ENCODE peak calls at places on chromosomes 3 and 15, in six cellular contexts. One of them, this sample, is unnamed.

GRCh38 chr3:104101736-104102135 is 1265.0 kb upstream of the ALCAM start:
- DNase-seq in MM.1S: no peak
- DNase-seq in foreskin fibroblast: no peak
- DNase-seq in iPS DF 6.9: no peak
- DNase-seq in aorta: no peak
- DNase-seq in HFF-Myc: no peak
- DNase-seq in this sample: no peak

GRCh38 chr3:28912120-28912885 is 368.6 kb upstream of the RBMS3 start:
- DNase-seq in MM.1S: no peak
- DNase-seq in foreskin fibroblast: no peak
- DNase-seq in iPS DF 6.9: no peak
- DNase-seq in aorta: no peak
- DNase-seq in HFF-Myc: no peak
- DNase-seq in this sample: no peak

GRCh38 chr15:37084602-37085001 is 15.7 kb downstream of the MEIS2 start:
- DNase-seq in MM.1S: no peak
- DNase-seq in foreskin fibroblast: no peak
- DNase-seq in iPS DF 6.9: no peak
- DNase-seq in aorta: no peak
- DNase-seq in HFF-Myc: no peak
- DNase-seq in this sample: no peak

GRCh38 chr3:145951431-145951830 is 209.6 kb downstream of the PLOD2 start:
- DNase-seq in MM.1S: no peak
- DNase-seq in foreskin fibroblast: peak; percentile 16
- DNase-seq in iPS DF 6.9: no peak
- DNase-seq in aorta: no peak
- DNase-seq in HFF-Myc: no peak
- DNase-seq in this sample: no peak

GRCh38 chr3:184467171-184467570 is 87.3 kb downstream of the CHRD start:
- DNase-seq in MM.1S: no peak
- DNase-seq in foreskin fibroblast: no peak
- DNase-seq in iPS DF 6.9: no peak
- DNase-seq in aorta: no peak
- DNase-seq in HFF-Myc: no peak
- DNase-seq in this sample: no peak

GRCh38 chr3:23800731-23801130 is 5.0 kb upstream of the UBE2E1 start:
- DNase-seq in MM.1S: peak; percentile 40
- DNase-seq in foreskin fibroblast: peak; percentile 42
- DNase-seq in iPS DF 6.9: no peak
- DNase-seq in aorta: no peak
- DNase-seq in HFF-Myc: no peak
- DNase-seq in this sample: no peak

GRCh38 chr15:85496551-85497545 is 116.4 kb downstream of the AKAP13 start:
- DNase-seq in MM.1S: no peak
- DNase-seq in foreskin fibroblast: no peak
- DNase-seq in iPS DF 6.9: no peak
- DNase-seq in aorta: no peak
- DNase-seq in HFF-Myc: no peak
- DNase-seq in this sample: no peak

GRCh38 chr3:20564966-20565365 is 379.0 kb upstream of the SGO1 start:
- DNase-seq in MM.1S: no peak
- DNase-seq in foreskin fibroblast: peak; percentile 70
- DNase-seq in iPS DF 6.9: no peak
- DNase-seq in aorta: no peak
- DNase-seq in HFF-Myc: no peak
- DNase-seq in this sample: no peak

GRCh38 chr3:141306922-141307321 is 61.4 kb upstream of the ZBTB38 start:
- DNase-seq in MM.1S: no peak
- DNase-seq in foreskin fibroblast: no peak
- DNase-seq in iPS DF 6.9: no peak
- DNase-seq in aorta: no peak
- DNase-seq in HFF-Myc: no peak
- DNase-seq in this sample: no peak

GRCh38 chr3:13058346-13059120 is 14.7 kb downstream of the IQSEC1 start:
- DNase-seq in MM.1S: no peak
- DNase-seq in foreskin fibroblast: no peak
- DNase-seq in iPS DF 6.9: no peak
- DNase-seq in aorta: no peak
- DNase-seq in HFF-Myc: no peak
- DNase-seq in this sample: no peak

GRCh38 chr15:60120100-60120499 is 116.0 kb downstream of the FOXB1 start:
- DNase-seq in MM.1S: no peak
- DNase-seq in foreskin fibroblast: no peak
- DNase-seq in iPS DF 6.9: no peak
- DNase-seq in aorta: no peak
- DNase-seq in HFF-Myc: no peak
- DNase-seq in this sample: no peak

GRCh38 chr3:149010966-149011365 is 19.6 kb downstream of the GYG1 start:
- DNase-seq in MM.1S: no peak
- DNase-seq in foreskin fibroblast: no peak
- DNase-seq in iPS DF 6.9: no peak
- DNase-seq in aorta: no peak
- DNase-seq in HFF-Myc: no peak
- DNase-seq in this sample: no peak

DNA sequence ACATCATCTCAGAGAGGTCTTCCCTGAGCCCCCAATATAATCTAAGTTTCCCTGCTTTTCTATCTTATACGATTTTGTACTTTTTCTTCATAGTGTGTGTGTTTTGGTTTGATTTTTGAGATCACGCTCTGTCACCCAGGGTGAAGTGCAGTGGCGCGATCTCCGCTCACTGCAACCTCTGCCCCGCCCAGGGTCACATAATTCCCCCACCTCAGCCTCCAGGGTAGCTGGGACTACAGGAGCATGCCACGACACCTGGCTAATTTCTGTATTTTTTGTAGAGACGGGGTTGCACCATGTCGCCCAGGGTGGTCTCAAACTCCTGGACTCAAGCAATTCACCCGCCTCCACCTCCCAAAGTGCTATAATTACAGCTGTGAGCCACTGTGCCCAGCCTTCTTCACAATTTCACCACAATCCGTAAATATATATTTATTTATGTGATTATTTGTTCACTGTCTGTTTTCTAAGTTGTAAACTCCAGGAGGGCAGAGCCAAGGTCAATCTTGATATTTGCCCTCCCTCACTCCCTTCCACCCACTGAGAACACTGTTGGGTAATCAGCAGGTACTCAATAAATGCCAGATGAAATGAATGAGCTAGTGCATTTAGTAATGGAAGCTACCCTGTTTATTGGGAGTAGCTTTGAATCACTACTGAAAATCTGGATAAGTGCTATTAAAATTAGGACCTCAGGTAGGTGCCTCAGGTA is 547 bp upstream of the KNSTRN start:
- DNase-seq in MM.1S: no peak
- DNase-seq in foreskin fibroblast: no peak
- DNase-seq in iPS DF 6.9: no peak
- DNase-seq in aorta: no peak
- DNase-seq in HFF-Myc: no peak
- DNase-seq in this sample: no peak
- H3K4me3 ChIP-seq in MM.1S: no peak overlapping the region
- H3K4me3 ChIP-seq in foreskin fibroblast: no peak overlapping the region
- H3K4me3 ChIP-seq in iPS DF 6.9: no peak overlapping the region
- H3K4me3 ChIP-seq in aorta: no peak overlapping the region
- H3K4me3 ChIP-seq in HFF-Myc: no peak overlapping the region
- H3K4me3 ChIP-seq in this sample: no peak overlapping the region

GRCh38 chr3:143280984-143281383 is 161.4 kb downstream of the CHST2 start:
- DNase-seq in MM.1S: no peak
- DNase-seq in foreskin fibroblast: peak; percentile 16
- DNase-seq in iPS DF 6.9: no peak
- DNase-seq in aorta: no peak
- DNase-seq in HFF-Myc: no peak
- DNase-seq in this sample: no peak
- H3K4me3 ChIP-seq in MM.1S: no peak overlapping the region
- H3K4me3 ChIP-seq in foreskin fibroblast: no peak overlapping the region
- H3K4me3 ChIP-seq in iPS DF 6.9: no peak overlapping the region
- H3K4me3 ChIP-seq in aorta: no peak overlapping the region
- H3K4me3 ChIP-seq in HFF-Myc: no peak overlapping the region
- H3K4me3 ChIP-seq in this sample: no peak overlapping the region

GRCh38 chr3:36989568-36989967 is 3.4 kb downstream of the EPM2AIP1 start:
- DNase-seq in MM.1S: no peak
- DNase-seq in foreskin fibroblast: no peak
- DNase-seq in iPS DF 6.9: no peak
- DNase-seq in aorta: no peak
- DNase-seq in HFF-Myc: no peak
- DNase-seq in this sample: no peak
- H3K4me3 ChIP-seq in MM.1S: no peak overlapping the region
- H3K4me3 ChIP-seq in foreskin fibroblast: peak overlapping the region; percentile 86
- H3K4me3 ChIP-seq in iPS DF 6.9: no peak overlapping the region
- H3K4me3 ChIP-seq in aorta: peak overlapping the region; percentile 57
- H3K4me3 ChIP-seq in HFF-Myc: peak overlapping the region; percentile 85
- H3K4me3 ChIP-seq in this sample: no peak overlapping the region

DNA sequence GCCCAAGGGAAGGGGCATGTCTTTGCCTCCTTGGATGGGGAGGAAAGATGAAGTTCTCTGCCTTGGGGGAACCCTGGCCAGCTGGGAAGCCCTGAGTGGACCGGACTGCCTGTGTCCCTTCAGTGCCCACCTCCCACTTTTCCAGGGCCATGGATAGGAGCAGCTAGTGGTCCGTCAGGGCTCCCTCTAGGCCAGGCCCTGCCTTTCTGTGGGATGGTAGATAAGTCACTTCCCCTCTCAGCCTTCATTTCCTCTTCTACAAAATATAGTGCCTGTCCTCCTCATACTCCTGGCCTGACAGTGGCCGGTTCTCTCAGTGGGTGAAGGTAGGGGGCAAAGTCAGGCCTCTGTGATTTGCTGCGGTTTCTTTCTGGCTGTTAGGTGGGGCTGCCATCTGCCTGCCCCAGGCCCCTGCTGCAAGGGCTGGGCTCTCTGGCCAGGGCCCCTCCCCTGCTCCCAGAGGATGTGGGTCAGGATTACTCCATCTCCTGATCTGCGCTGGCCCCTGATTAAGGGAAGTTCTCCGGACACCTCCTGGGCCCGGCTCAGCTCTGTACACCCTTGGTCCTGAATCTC is 1.4 kb downstream of the PLEKHO2 start:
- DNase-seq in MM.1S: no peak
- DNase-seq in foreskin fibroblast: peak; percentile 81
- DNase-seq in iPS DF 6.9: no peak
- DNase-seq in aorta: peak; percentile 84
- DNase-seq in HFF-Myc: no peak
- DNase-seq in this sample: peak; percentile 46
- H3K4me3 ChIP-seq in MM.1S: peak overlapping the region; percentile 96
- H3K4me3 ChIP-seq in foreskin fibroblast: peak overlapping the region; percentile 100
- H3K4me3 ChIP-seq in iPS DF 6.9: peak overlapping the region; percentile 7
- H3K4me3 ChIP-seq in aorta: no peak overlapping the region
- H3K4me3 ChIP-seq in HFF-Myc: peak overlapping the region; percentile 76
- H3K4me3 ChIP-seq in this sample: peak overlapping the region; percentile 97

GRCh38 chr15:90552929-90553211 is 23.1 kb downstream of the CRTC3 start:
- DNase-seq in MM.1S: no peak
- DNase-seq in foreskin fibroblast: no peak
- DNase-seq in iPS DF 6.9: no peak
- DNase-seq in aorta: no peak
- DNase-seq in HFF-Myc: no peak
- DNase-seq in this sample: no peak
- H3K4me3 ChIP-seq in MM.1S: no peak overlapping the region
- H3K4me3 ChIP-seq in foreskin fibroblast: no peak overlapping the region
- H3K4me3 ChIP-seq in iPS DF 6.9: no peak overlapping the region
- H3K4me3 ChIP-seq in aorta: no peak overlapping the region
- H3K4me3 ChIP-seq in HFF-Myc: peak overlapping the region; percentile 10
- H3K4me3 ChIP-seq in this sample: no peak overlapping the region